ENCODE peak calls at places on chromosomes 6 and 20, in five cellular contexts. L is CD4-positive, alpha-beta memory T cell; V is Peyer's patch; A is astrocyte; G is fibroblast of lung. J is an unnamed sample. For H3K36me3, the result is how much of the 10 kb centered on the place peaks cover.

GRCh38 chr20:57397004-57397692 is 6.0 kb downstream of the RBM38 start:
- DNase-seq in L (no peak), V (no peak), A (peak), G (peak), J (peak)

GRCh38 chr6:83708970-83709747 is at the start of gene SNAP91:
- DNase-seq in L (no peak), V (no peak), A (no peak), G (peak), J (peak)

GRCh38 chr6:56172144-56172543 is 75.2 kb downstream of the COL21A1 start:
- DNase-seq in L (no peak), V (no peak), A (no peak), G (no peak), J (no peak)

GRCh38 chr6:153108320-153108719 is 22.8 kb downstream of the RGS17 start:
- DNase-seq in L (no peak), V (no peak), A (no peak), G (peak), J (no peak)

GRCh38 chr6:4280721-4281120 is 145.3 kb upstream of the ECI2 start:
- DNase-seq in L (no peak), V (no peak), A (peak), G (peak), J (no peak)

GRCh38 chr20:44945261-44945660 is 14.9 kb downstream of the TOMM34 start:
- DNase-seq in L (no peak), V (no peak), A (no peak), G (no peak), J (no peak)

GRCh38 chr6:139764498-139764986 is 390.1 kb upstream of the CITED2 start:
- DNase-seq in L (no peak), V (no peak), A (peak), G (peak), J (no peak)

GRCh38 chr6:162497371-162497770 is 230.2 kb downstream of the PRKN start:
- DNase-seq in L (no peak), V (no peak), A (no peak), G (no peak), J (no peak)

GRCh38 chr20:478949-479429 is 16.7 kb upstream of the TBC1D20 start:
- DNase-seq in L (peak), V (no peak), A (peak), G (peak), J (no peak)

GRCh38 chr6:167508919-167509852 is 184.3 kb downstream of the TTLL2 start:
- DNase-seq in L (no peak), V (no peak), A (no peak), G (no peak), J (no peak)

GRCh38 chr20:25022680-25023079 is 30.1 kb upstream of the APMAP start:
- DNase-seq in L (no peak), V (peak), A (no peak), G (no peak), J (peak)

GRCh38 chr20:3027987-3028386 is 15.4 kb upstream of the GNRH2 start:
- DNase-seq in L (no peak), V (no peak), A (no peak), G (no peak), J (no peak)
- H3K36me3 ChIP-seq in L (half or more), V (half or more), A (under half), G (under half), J (half or more)

GRCh38 chr6:112096901-112097300 is 9.5 kb downstream of the FAM229B start:
- DNase-seq in L (no peak), V (no peak), A (no peak), G (no peak), J (no peak)
- H3K36me3 ChIP-seq in L (under half), V (under half), A (under half), G (under half), J (under half)

GRCh38 chr6:36523451-36523850 is 23.8 kb downstream of the STK38 start:
- DNase-seq in L (no peak), V (no peak), A (no peak), G (no peak), J (no peak)
- H3K36me3 ChIP-seq in L (half or more), V (half or more), A (under half), G (under half), J (half or more)

GRCh38 chr20:35020108-35021031 is 64.7 kb downstream of the MYH7B start:
- DNase-seq in L (no peak), V (no peak), A (no peak), G (no peak), J (no peak)

GRCh38 chr20:35018578-35019371 is 63.1 kb downstream of the MYH7B start:
- DNase-seq in L (no peak), V (no peak), A (no peak), G (no peak), J (no peak)

GRCh38 chr20:35015863-35016193 is 60.2 kb downstream of the MYH7B start:
- DNase-seq in L (no peak), V (no peak), A (no peak), G (no peak), J (no peak)

GRCh38 chr20:35014537-35014936 is 58.9 kb downstream of the MYH7B start:
- DNase-seq in L (no peak), V (no peak), A (no peak), G (no peak), J (no peak)

GRCh38 chr20:35017099-35017835 is 61.6 kb downstream of the MYH7B start:
- DNase-seq in L (no peak), V (no peak), A (no peak), G (no peak), J (no peak)
- H3K36me3 ChIP-seq in L (under half), V (half or more), A (under half), G (under half), J (half or more)

J was measured in upper lobe of right lung.